ENCODE peak calls at places on chromosomes 13 and 19, in five cellular contexts. R is T-helper 17 cell, L is HTR-8/SVneo, X is uterus, H is activated T-cell treated with anti-CD3 and anti-CD28 coated beads for 48 hours. W is an unnamed sample.

GRCh38 chr19:5642204-5642603 is 19.3 kb downstream of the SAFB start:
- DNase-seq in R (no peak), L (no peak), X (no peak), H (no peak), W (no peak)

GRCh38 chr19:2719232-2719735 is 1.9 kb downstream of the DIRAS1 start:
- DNase-seq in R (no peak), L (no peak), X (no peak), H (no peak), W (no peak)

GRCh38 chr19:28632357-28633076 is 580.4 kb downstream of the UQCRFS1 start:
- DNase-seq in R (no peak), L (no peak), X (no peak), H (no peak), W (no peak)

GRCh38 chr13:83881917-83882625 is at the start of gene SLITRK1:
- DNase-seq in R (no peak), L (peak), X (no peak), H (no peak), W (no peak)

GRCh38 chr13:56893843-56894242 is 246.9 kb upstream of the PRR20A start:
- DNase-seq in R (no peak), L (no peak), X (no peak), H (no peak), W (no peak)

GRCh38 chr19:1167687-1168561 is 6.1 kb downstream of the SBNO2 start:
- DNase-seq in R (no peak), L (no peak), X (no peak), H (no peak), W (no peak)

GRCh38 chr13:30787747-30788535 is 52.6 kb downstream of the ALOX5AP start:
- DNase-seq in R (no peak), L (no peak), X (no peak), H (no peak), W (no peak)

GRCh38 chr19:40717880-40718773 is 1.2 kb downstream of the ITPKC start:
- DNase-seq in R (no peak), L (no peak), X (peak), H (no peak), W (no peak)

GRCh38 chr19:41309225-41310030 is 544 bp upstream of the CCDC97 start:
- DNase-seq in R (no peak), L (no peak), X (no peak), H (no peak), W (no peak)

GRCh38 chr13:23460309-23460708 is 26.8 kb upstream of the SACS start:
- DNase-seq in R (no peak), L (no peak), X (no peak), H (no peak), W (no peak)